ENCODE peak calls at places on chromosomes 6 and 20, in five cellular contexts. L, Y, E, H and G are unnamed samples.

GRCh38 chr6:89818977-89819335 is 638 bp downstream of the MDN1 start:
- DNase-seq in L (peak; percentile 54), Y (no peak), E (peak; percentile 34), H (no peak), G (no peak)

GRCh38 chr6:44349904-44350649 is 7.6 kb downstream of the SPATS1 start:
- DNase-seq in L (no peak), Y (no peak), E (no peak), H (no peak), G (no peak)

GRCh38 chr20:10537850-10538480 is 102.9 kb downstream of the SLX4IP start:
- DNase-seq in L (no peak), Y (no peak), E (no peak), H (no peak), G (peak; percentile 20)

GRCh38 chr20:15834857-15835256 is 738.4 kb downstream of the KIF16B start:
- DNase-seq in L (no peak), Y (peak; percentile 22), E (no peak), H (no peak), G (no peak)

GRCh38 chr20:37972256-37973058 is 60.8 kb downstream of the TTI1 start:
- DNase-seq in L (no peak), Y (no peak), E (no peak), H (no peak), G (no peak)

GRCh38 chr6:56860466-56860865 is 94.4 kb upstream of the BEND6 start:
- DNase-seq in L (no peak), Y (no peak), E (no peak), H (no peak), G (no peak)

GRCh38 chr6:142925575-142926110 is 19.3 kb downstream of the HIVEP2 start:
- DNase-seq in L (no peak), Y (no peak), E (no peak), H (no peak), G (no peak)

GRCh38 chr20:62143976-62144825 is 632 bp downstream of the SS18L1 start:
- DNase-seq in L (peak; percentile 40), Y (no peak), E (peak; percentile 52), H (no peak), G (no peak)

GRCh38 chr20:21087862-21088540 is 18.2 kb downstream of the LINC00237 start:
- DNase-seq in L (no peak), Y (no peak), E (no peak), H (no peak), G (no peak)

GRCh38 chr6:156250593-156250992 is 526.6 kb upstream of the ARID1B start:
- DNase-seq in L (no peak), Y (no peak), E (no peak), H (no peak), G (no peak)

GRCh38 chr6:130435181-130435580 is 69.4 kb downstream of the TMEM200A start:
- DNase-seq in L (no peak), Y (no peak), E (no peak), H (no peak), G (no peak)

GRCh38 chr6:127939442-127940066 is 38.7 kb upstream of the THEMIS start:
- DNase-seq in L (no peak), Y (no peak), E (peak; percentile 44), H (no peak), G (peak; percentile 26)

GRCh38 chr6:56789879-56790278 is 147.2 kb upstream of the DST start:
- DNase-seq in L (no peak), Y (no peak), E (no peak), H (no peak), G (no peak)

GRCh38 chr20:62735331-62735821 is 26.7 kb downstream of the NTSR1 start:
- DNase-seq in L (no peak), Y (no peak), E (no peak), H (no peak), G (peak; percentile 11)

GRCh38 chr6:50850223-50850751 is 31.6 kb downstream of the TFAP2B start:
- DNase-seq in L (no peak), Y (no peak), E (no peak), H (no peak), G (no peak)

GRCh38 chr6:75211920-75212590 is 6.2 kb upstream of the COL12A1 start:
- DNase-seq in L (no peak), Y (no peak), E (no peak), H (no peak), G (no peak)

GRCh38 chr6:82741996-82742385 is 323.6 kb downstream of the UBE3D start:
- DNase-seq in L (no peak), Y (no peak), E (no peak), H (no peak), G (no peak)

GRCh38 chr20:25600632-25601031 is 15.3 kb upstream of the NINL start:
- DNase-seq in L (no peak), Y (no peak), E (no peak), H (no peak), G (no peak)

GRCh38 chr6:20939161-20939775 is 405.0 kb downstream of the CDKAL1 start:
- DNase-seq in L (no peak), Y (no peak), E (no peak), H (no peak), G (no peak)

GRCh38 chr6:98384766-98385165 is 449.6 kb upstream of the POU3F2 start:
- DNase-seq in L (no peak), Y (no peak), E (no peak), H (no peak), G (no peak)

GRCh38 chr6:93164781-93165180 is 254.6 kb downstream of the EPHA7 start:
- DNase-seq in L (no peak), Y (no peak), E (no peak), H (no peak), G (no peak)

GRCh38 chr6:124753562-124753961 is 208.7 kb upstream of the RNF217 start:
- DNase-seq in L (no peak), Y (no peak), E (no peak), H (no peak), G (no peak)

GRCh38 chr6:27565839-27566779 is 93.2 kb upstream of the ZNF184 start:
- DNase-seq in L (no peak), Y (no peak), E (no peak), H (no peak), G (no peak)

GRCh38 chr6:161219336-161220079 is 54.4 kb downstream of the AGPAT4 start:
- DNase-seq in L (no peak), Y (no peak), E (no peak), H (no peak), G (no peak)

GRCh38 chr6:126797981-126798380 is 320.5 kb upstream of the RSPO3 start:
- DNase-seq in L (no peak), Y (no peak), E (no peak), H (no peak), G (no peak)

GRCh38 chr6:46730918-46731461 is 4.2 kb downstream of the PLA2G7 start:
- DNase-seq in L (no peak), Y (no peak), E (no peak), H (no peak), G (no peak)

GRCh38 chr20:51028616-51029263 is 5.8 kb upstream of the KCNG1 start:
- DNase-seq in L (no peak), Y (no peak), E (no peak), H (no peak), G (no peak)

GRCh38 chr6:41451515-41452163 is 94.5 kb upstream of the FOXP4 start:
- DNase-seq in L (no peak), Y (no peak), E (no peak), H (no peak), G (peak; percentile 48)

GRCh38 chr20:54139188-54139587 is 34.6 kb downstream of the CYP24A1 start:
- DNase-seq in L (no peak), Y (no peak), E (no peak), H (no peak), G (no peak)

GRCh38 chr6:17066610-17067009 is 35.2 kb upstream of the STMND1 start:
- DNase-seq in L (no peak), Y (no peak), E (no peak), H (no peak), G (no peak)

GRCh38 chr6:11975353-11975977 is 36.6 kb upstream of the HIVEP1 start:
- DNase-seq in L (no peak), Y (no peak), E (no peak), H (no peak), G (no peak)

GRCh38 chr6:105459884-105460283 is 57.0 kb upstream of the PREP start:
- DNase-seq in L (no peak), Y (no peak), E (no peak), H (no peak), G (peak; percentile 61)

GRCh38 chr6:170063431-170063830 is 227.4 kb downstream of the DLL1 start:
- DNase-seq in L (no peak), Y (no peak), E (no peak), H (no peak), G (no peak)